ENCODE peak calls at places on chromosome 11, in six cellular contexts. H is NCI-H1105 treated with DMSO at 0.1 percent for 48 hours, C is WERI-Rb-1, F is cerebellar cortex, I is heart right ventricle, N is NCI-H1417. E is an unnamed sample.

GRCh38 chr11:63882555-63883242 is 34.3 kb downstream of the RCOR2 start:
- DNase-seq in F (no peak), H (no peak), I (peak; percentile 27), N (peak; percentile 16), C (no peak), E (no peak)

GRCh38 chr11:312092-312816 is 1.6 kb upstream of the IFITM1 start:
- DNase-seq in F (no peak), I (no peak), H (no peak), N (no peak), C (no peak), E (no peak)

GRCh38 chr11:109765709-109766311 is 327.4 kb upstream of the ZC3H12C start:
- DNase-seq in H (no peak), C (no peak), N (no peak), I (no peak), F (no peak), E (no peak)

GRCh38 chr11:110059706-110060430 is 33.3 kb upstream of the ZC3H12C start:
- DNase-seq in H (no peak), I (no peak), C (no peak), N (no peak), F (no peak), E (no peak)

GRCh38 chr11:43992834-43993637 is 50.6 kb downstream of the C11orf96 start:
- DNase-seq in I (peak; percentile 52), N (peak; percentile 24), H (peak; percentile 2), F (no peak), C (no peak), E (peak; percentile 15)

GRCh38 chr11:12157241-12157661 is 46.9 kb downstream of the MICAL2 start:
- DNase-seq in N (no peak), F (no peak), C (no peak), I (no peak), H (no peak), E (no peak)

GRCh38 chr11:75263944-75264349 is 23.4 kb downstream of the TPBGL start:
- DNase-seq in F (no peak), H (no peak), N (no peak), I (no peak), C (no peak), E (no peak)

GRCh38 chr11:69981119-69981770 is 96.9 kb upstream of the ANO1 start:
- DNase-seq in F (no peak), C (peak; percentile 22), H (no peak), N (no peak), I (no peak), E (no peak)

GRCh38 chr11:15969281-15969680 is 387.1 kb downstream of the SOX6 start:
- DNase-seq in F (no peak), C (peak; percentile 12), H (peak; percentile 27), N (no peak), I (peak; percentile 81), E (no peak)

GRCh38 chr11:13337986-13338436 is 60.4 kb downstream of the BMAL1 start:
- DNase-seq in N (no peak), C (no peak), F (no peak), H (no peak), I (no peak), E (no peak)

GRCh38 chr11:2846470-2846869 is 39.1 kb downstream of the CDKN1C start:
- DNase-seq in H (no peak), N (no peak), I (no peak), F (no peak), C (no peak), E (no peak)

GRCh38 chr11:36073411-36074203 is 129.7 kb downstream of the LDLRAD3 start:
- DNase-seq in C (peak; percentile 17), I (peak; percentile 46), F (peak; percentile 83), H (no peak), N (no peak), E (no peak)

GRCh38 chr11:112542479-112542878 is 281.8 kb upstream of the PLET1 start:
- DNase-seq in I (no peak), N (no peak), C (no peak), H (no peak), F (no peak), E (no peak)

GRCh38 chr11:64800633-64801464 is 2.2 kb downstream of the MAP4K2 start:
- DNase-seq in N (no peak), C (no peak), H (no peak), I (no peak), F (no peak), E (no peak)

GRCh38 chr11:59801981-59802638 is 8.5 kb downstream of the MRPL16 start:
- DNase-seq in F (no peak), H (no peak), I (peak; percentile 47), N (no peak), C (peak; percentile 54), E (no peak)

GRCh38 chr11:35526370-35526792 is 965 bp upstream of the PAMR1 start:
- DNase-seq in N (no peak), H (no peak), F (peak; percentile 3), I (no peak), C (no peak), E (no peak)

GRCh38 chr11:17612221-17613188 is 65.4 kb downstream of the OTOG start:
- DNase-seq in N (no peak), H (no peak), C (no peak), I (no peak), F (no peak), E (no peak)

GRCh38 chr11:47415949-47416472 is 7.6 kb downstream of the SLC39A13 start:
- DNase-seq in H (peak; percentile 52), C (no peak), I (peak; percentile 86), N (no peak), F (no peak), E (no peak)

GRCh38 chr11:113419426-113420003 is 31.9 kb downstream of the ANKK1 start:
- DNase-seq in H (peak; percentile 92), I (no peak), N (peak; percentile 86), F (no peak), C (no peak), E (no peak)

GRCh38 chr11:62603771-62604170 is 2.1 kb upstream of the MTA2 start:
- DNase-seq in H (no peak), I (no peak), C (no peak), F (no peak), N (no peak), E (no peak)

GRCh38 chr11:121696947-121697346 is 244.2 kb upstream of the SORL1-AS1 start:
- DNase-seq in F (no peak), C (no peak), N (no peak), I (no peak), H (no peak), E (no peak)

GRCh38 chr11:120182357-120182756 is 28.5 kb upstream of the OAF start:
- DNase-seq in I (no peak), H (no peak), N (no peak), F (no peak), C (no peak), E (no peak)

GRCh38 chr11:27902981-27903624 is 202.8 kb upstream of the BDNF start:
- DNase-seq in I (no peak), F (no peak), N (no peak), H (no peak), C (no peak), E (no peak)

GRCh38 chr11:34143048-34143447 is 37.6 kb downstream of the NAT10 start:
- DNase-seq in N (no peak), C (no peak), H (no peak), I (no peak), F (no peak), E (no peak)

GRCh38 chr11:110711776-110712642 is at the start of gene ARHGAP20:
- DNase-seq in F (peak; percentile 56), I (peak; percentile 53), H (peak; percentile 53), N (peak; percentile 87), C (peak; percentile 78), E (peak; percentile 13)

GRCh38 chr11:15707194-15707593 is 592.5 kb downstream of the INSC start:
- DNase-seq in F (no peak), I (no peak), C (no peak), N (no peak), H (no peak), E (no peak)

GRCh38 chr11:65742353-65742752 is 21.8 kb upstream of the RNASEH2C start:
- DNase-seq in C (no peak), N (no peak), I (no peak), F (no peak), H (no peak), E (no peak)

GRCh38 chr11:131888230-131888826 is 517.9 kb downstream of the NTM start:
- DNase-seq in N (peak; percentile 74), C (no peak), I (no peak), H (no peak), F (peak; percentile 46), E (no peak)

GRCh38 chr11:115238086-115238485 is 266.1 kb downstream of the CADM1 start:
- DNase-seq in F (no peak), H (no peak), N (no peak), C (no peak), I (no peak), E (no peak)

GRCh38 chr11:100562102-100562501 is 125.0 kb upstream of the ARHGAP42 start:
- DNase-seq in F (no peak), N (no peak), C (no peak), I (peak; percentile 26), H (no peak), E (no peak)

GRCh38 chr11:44601471-44602370 is 36.3 kb downstream of the CD82 start:
- DNase-seq in H (no peak), I (no peak), N (no peak), F (no peak), C (no peak), E (no peak)

GRCh38 chr11:75475767-75476650 is 43.0 kb upstream of the KLHL35 start:
- DNase-seq in F (peak; percentile 39), C (peak; percentile 37), N (no peak), I (peak; percentile 39), H (no peak), E (no peak)

GRCh38 chr11:47264119-47264915 is 5.6 kb upstream of the MADD start:
- DNase-seq in N (no peak), C (no peak), F (no peak), I (no peak), H (no peak), E (no peak)

E was measured in NCI-H2107.